ENCODE peak calls at places on chromosomes 1 and 21, in nine cellular contexts. Y is CD4-positive, alpha-beta T cell; Z is kidney; U is OCI-LY7; B is uterus; R is astrocyte; D is gastrocnemius medialis; E is sigmoid colon; P is tibial nerve. K is an unnamed sample.
A peak's percentile ranks its signal among the peaks of the same experiment; 100 is the strongest.

GRCh38 chr1:178607718-178608408 is 95.0 kb downstream of the TEX35 start:
- DNase-seq in Y (no peak), Z (no peak), U (peak; percentile 45), B (no peak), R (peak; percentile 46), D (no peak), E (no peak), P (no peak), K (no peak)

GRCh38 chr1:29213055-29213454 is 17.7 kb downstream of the MECR start:
- DNase-seq in Y (no peak), Z (no peak), U (no peak), B (no peak), R (no peak), D (no peak), E (no peak), P (no peak), K (no peak)

GRCh38 chr1:215263636-215264035 is 181.1 kb downstream of the KCNK2 start:
- DNase-seq in Y (no peak), Z (no peak), U (no peak), B (no peak), R (no peak), D (no peak), E (no peak), P (no peak), K (no peak)

GRCh38 chr1:109498161-109498801 is 4.4 kb downstream of the CYB561D1 start:
- DNase-seq in Y (peak; percentile 20), Z (no peak), U (peak; percentile 29), B (no peak), R (no peak), D (no peak), E (no peak), P (no peak), K (peak; percentile 58)

GRCh38 chr1:172287207-172287606 is 133.3 kb upstream of the C1orf105 start:
- DNase-seq in Y (no peak), Z (no peak), U (no peak), B (peak; percentile 75), R (peak; percentile 85), D (peak; percentile 55), E (peak; percentile 87), P (peak; percentile 35), K (peak; percentile 62)

GRCh38 chr1:109783436-109783835 is 19.7 kb upstream of the EPS8L3 start:
- DNase-seq in Y (no peak), Z (peak; percentile 81), U (no peak), B (no peak), R (peak; percentile 81), D (no peak), E (peak; percentile 62), P (no peak), K (peak; percentile 17)

GRCh38 chr1:174218983-174219382 is 59.7 kb downstream of the RABGAP1L start:
- DNase-seq in Y (no peak), Z (no peak), U (peak; percentile 24), B (no peak), R (peak; percentile 42), D (no peak), E (no peak), P (no peak), K (no peak)

GRCh38 chr1:64302971-64303370 is 99.5 kb downstream of the UBE2U start:
- DNase-seq in Y (no peak), Z (no peak), U (no peak), B (no peak), R (peak; percentile 64), D (no peak), E (no peak), P (no peak), K (no peak)

GRCh38 chr1:206843626-206844025 is 21.8 kb upstream of the IL20 start:
- DNase-seq in Y (no peak), Z (no peak), U (no peak), B (no peak), R (no peak), D (no peak), E (no peak), P (no peak), K (no peak)

GRCh38 chr1:8443558-8444194 is 125.8 kb downstream of the SLC45A1 start:
- DNase-seq in Y (no peak), Z (no peak), U (no peak), B (no peak), R (no peak), D (no peak), E (no peak), P (no peak), K (no peak)
- TF ChIP-seq CTCF in Y (no peak), Z (no peak), U (peak; percentile 57), B (no peak), R (no peak), D (peak; percentile 46), E (no peak), P (peak; percentile 27), K (no peak)

GRCh38 chr1:31906557-31906956 is 31.6 kb downstream of the PTP4A2 start:
- DNase-seq in Y (no peak), Z (no peak), U (no peak), B (no peak), R (no peak), D (no peak), E (no peak), P (no peak), K (no peak)

GRCh38 chr1:31905681-31906080 is 32.5 kb downstream of the PTP4A2 start:
- DNase-seq in Y (no peak), Z (no peak), U (no peak), B (no peak), R (no peak), D (no peak), E (no peak), P (no peak), K (no peak)

GRCh38 chr1:31902509-31902857 is 35.7 kb downstream of the PTP4A2 start:
- DNase-seq in Y (no peak), Z (no peak), U (peak; percentile 39), B (no peak), R (no peak), D (no peak), E (no peak), P (no peak), K (no peak)

GRCh38 chr1:31904339-31905092 is 33.7 kb downstream of the PTP4A2 start:
- DNase-seq in Y (no peak), Z (no peak), U (no peak), B (no peak), R (no peak), D (no peak), E (peak; percentile 66), P (no peak), K (no peak)

GRCh38 chr1:31905093-31905509 is 33.1 kb downstream of the PTP4A2 start:
- DNase-seq in Y (no peak), Z (no peak), U (no peak), B (no peak), R (no peak), D (no peak), E (no peak), P (no peak), K (no peak)
- H3K9me3 ChIP-seq in Y (no peaks in the 10 kb centered on the region), Z (no peaks in the 10 kb centered on the region), U (no peaks in the 10 kb centered on the region), B (no peaks in the 10 kb centered on the region), R (no peaks in the 10 kb centered on the region), D (no peaks in the 10 kb centered on the region), E (no peaks in the 10 kb centered on the region), P (no peaks in the 10 kb centered on the region), K (no peaks in the 10 kb centered on the region)

GRCh38 chr1:208449951-208450350 is 205.8 kb upstream of the PLXNA2 start:
- DNase-seq in Y (no peak), Z (no peak), U (no peak), B (no peak), R (no peak), D (no peak), E (no peak), P (no peak), K (no peak)
- TF ChIP-seq CTCF in Y (no peak), Z (no peak), U (no peak), B (no peak), R (no peak), D (no peak), E (no peak), P (no peak), K (no peak)

GRCh38 chr1:61626820-61627219 is 98.1 kb downstream of the TM2D1 start:
- DNase-seq in Y (no peak), Z (no peak), U (no peak), B (no peak), R (peak; percentile 39), D (no peak), E (no peak), P (no peak), K (no peak)

GRCh38 chr1:61623852-61624251 is 101.1 kb downstream of the TM2D1 start:
- DNase-seq in Y (no peak), Z (no peak), U (no peak), B (no peak), R (no peak), D (no peak), E (no peak), P (no peak), K (no peak)

GRCh38 chr1:61631436-61631835 is 93.5 kb downstream of the TM2D1 start:
- DNase-seq in Y (no peak), Z (no peak), U (no peak), B (no peak), R (no peak), D (no peak), E (no peak), P (no peak), K (no peak)

DNA sequence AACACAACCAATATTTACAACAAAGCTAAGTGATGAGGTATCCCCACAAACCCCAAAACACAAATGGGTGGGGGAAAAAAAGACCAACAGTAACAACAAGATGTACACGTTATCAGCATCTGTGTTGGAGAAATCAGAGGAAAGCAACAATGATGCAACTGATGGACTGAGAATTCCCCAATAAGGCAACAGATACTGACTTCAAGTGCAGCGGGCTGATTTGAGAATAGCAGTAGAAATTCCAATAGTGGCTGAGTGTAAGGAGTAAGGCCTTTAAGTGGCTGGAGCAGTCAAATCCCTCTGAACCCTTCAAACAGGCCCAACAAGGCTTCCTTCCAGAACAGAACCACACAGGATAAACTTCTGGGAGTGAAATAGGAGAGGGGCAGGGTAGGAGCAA is 97.6 kb downstream of the TM2D1 start:
- DNase-seq in Y (no peak), Z (no peak), U (no peak), B (no peak), R (no peak), D (no peak), E (no peak), P (no peak), K (no peak)
- H3K9me3 ChIP-seq in Y (no peaks in the 10 kb centered on the region), Z (no peaks in the 10 kb centered on the region), U (no peaks in the 10 kb centered on the region), B (no peaks in the 10 kb centered on the region), R (no peaks in the 10 kb centered on the region), D (no peaks in the 10 kb centered on the region), E (no peaks in the 10 kb centered on the region), P (no peaks in the 10 kb centered on the region), K (no peaks in the 10 kb centered on the region)

DNA sequence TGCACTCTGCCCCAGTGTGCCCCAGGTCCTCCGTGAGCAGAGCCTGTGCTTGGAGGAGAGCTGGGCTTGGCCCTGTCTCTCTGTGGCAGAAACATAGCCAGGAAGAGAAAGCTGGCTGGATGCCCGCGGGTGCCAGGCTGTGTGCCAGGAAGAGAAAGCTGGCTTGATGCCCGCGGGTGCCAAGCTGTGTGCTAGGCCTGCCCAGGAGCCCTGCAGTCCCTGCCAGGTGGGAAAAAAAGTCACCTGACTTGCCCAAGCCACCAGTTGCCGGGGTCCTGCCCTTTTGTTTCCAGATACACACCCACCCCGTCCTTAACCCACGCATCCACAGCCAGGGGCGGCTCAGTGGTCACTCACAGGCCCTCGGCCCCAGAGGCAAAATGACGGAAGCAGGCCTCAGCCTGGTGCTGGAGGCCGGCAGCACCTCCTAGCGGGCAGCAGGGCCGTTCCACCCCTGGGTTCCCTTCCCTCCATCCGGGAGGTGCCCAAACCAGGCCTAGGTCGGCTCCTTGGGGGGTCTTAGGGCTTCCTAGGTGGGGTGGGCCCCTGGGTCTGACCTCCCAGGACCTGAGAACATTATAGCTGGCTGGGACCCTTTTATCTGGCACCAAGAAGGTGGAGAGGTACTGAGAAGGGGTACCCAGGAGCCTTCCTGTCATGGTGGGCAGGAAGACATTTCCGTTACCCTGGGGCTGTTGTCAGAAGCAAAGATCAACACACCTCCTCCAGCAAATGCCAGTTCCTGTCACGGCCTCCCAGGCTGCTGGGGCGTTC is 9.1 kb downstream of the ITGB2 start:
- DNase-seq in Y (peak; percentile 58), Z (peak; percentile 93), U (peak; percentile 48), B (peak; percentile 46), R (no peak), D (no peak), E (peak; percentile 88), P (peak; percentile 63), K (peak; percentile 52)
- TF ChIP-seq CTCF in Y (peak; percentile 58), Z (peak; percentile 37), U (peak; percentile 70), B (no peak), R (no peak), D (no peak), E (peak; percentile 11), P (peak; percentile 37), K (no peak)

K was measured in ovary.